ENCODE peak calls at places on chromosomes 1 and 21, in four cellular contexts. X is fibroblast of the aortic adventitia, A is progenitor cell of endocrine pancreas, H is heart right ventricle. P is an unnamed sample.

GRCh38 chr1:50447961-50448360 is 24.7 kb upstream of the DMRTA2 start:
- DNase-seq in H (no peak), A (no peak), X (no peak), P (no peak)

GRCh38 chr1:66335859-66336640 is 197.9 kb upstream of the SGIP1 start:
- DNase-seq in A (no peak), X (peak), H (peak), P (no peak)

GRCh38 chr1:31704261-31705079 is 653 bp upstream of the COL16A1 start:
- DNase-seq in H (no peak), X (peak), A (no peak), P (no peak)

GRCh38 chr1:193625255-193625654 is 438.8 kb upstream of the B3GALT2 start:
- DNase-seq in X (no peak), H (no peak), A (no peak), P (no peak)

GRCh38 chr1:116694524-116694923 is 27.0 kb upstream of the IGSF3 start:
- DNase-seq in A (no peak), H (no peak), X (peak), P (no peak)

GRCh38 chr1:232372431-232373225 is 257.3 kb downstream of the SIPA1L2 start:
- DNase-seq in H (no peak), A (no peak), X (no peak), P (no peak)

GRCh38 chr1:183304466-183305122 is 113.6 kb downstream of the NMNAT2 start:
- DNase-seq in A (no peak), H (peak), X (no peak), P (no peak)

GRCh38 chr1:40045182-40045581 is 4.7 kb downstream of the CAP1 start:
- DNase-seq in H (no peak), X (no peak), A (no peak), P (no peak)

GRCh38 chr1:38285807-38286530 is 239.4 kb upstream of the POU3F1 start:
- DNase-seq in A (no peak), H (no peak), X (no peak), P (peak)

GRCh38 chr1:12657060-12657866 is 13.4 kb downstream of the AADACL4 start:
- DNase-seq in H (no peak), X (no peak), A (no peak), P (no peak)

GRCh38 chr1:246041360-246041759 is 465.7 kb downstream of the SMYD3 start:
- DNase-seq in A (no peak), H (no peak), X (no peak), P (no peak)

GRCh38 chr1:203147376-203147775 is 19.9 kb downstream of the ADORA1 start:
- DNase-seq in A (no peak), X (no peak), H (no peak), P (no peak)

GRCh38 chr1:85494074-85494956 is 29.4 kb upstream of the DDAH1 start:
- DNase-seq in H (no peak), X (no peak), A (no peak), P (no peak)

GRCh38 chr1:243742814-243743213 is 107.2 kb downstream of the AKT3 start:
- DNase-seq in H (no peak), A (no peak), X (peak), P (no peak)

GRCh38 chr1:67632356-67632755 is 52.6 kb upstream of the GADD45A start:
- DNase-seq in A (no peak), H (no peak), X (no peak), P (no peak)

GRCh38 chr1:88016947-88017346 is 667.1 kb upstream of the PKN2 start:
- DNase-seq in H (no peak), A (no peak), X (peak), P (no peak)

GRCh38 chr1:206953126-206953525 is 6.9 kb upstream of the PIGR start:
- DNase-seq in A (no peak), X (no peak), H (no peak), P (no peak)

GRCh38 chr1:109642610-109643009 is 13.3 kb upstream of the GSTM4 start:
- DNase-seq in A (no peak), H (no peak), X (no peak), P (no peak)

GRCh38 chr1:187840557-187840956 is 1011.8 kb downstream of the PLA2G4A start:
- DNase-seq in A (no peak), H (no peak), X (peak), P (no peak)

GRCh38 chr21:41663805-41664788 is 102.8 kb downstream of the RIPK4 start:
- DNase-seq in A (no peak), X (no peak), H (no peak), P (no peak)

GRCh38 chr1:18736958-18737357 is 106.3 kb downstream of the PAX7 start:
- DNase-seq in H (no peak), X (no peak), A (no peak), P (no peak)

GRCh38 chr1:221765527-221765926 is 23.6 kb upstream of the DUSP10 start:
- DNase-seq in A (no peak), X (no peak), H (no peak), P (no peak)

GRCh38 chr1:78045850-78046778 is at the start of gene GIPC2:
- DNase-seq in A (peak), H (peak), X (no peak), P (peak)

GRCh38 chr1:53754484-53755312 is 15.7 kb upstream of the GLIS1 start:
- DNase-seq in X (peak), H (peak), A (no peak), P (no peak)

DNA sequence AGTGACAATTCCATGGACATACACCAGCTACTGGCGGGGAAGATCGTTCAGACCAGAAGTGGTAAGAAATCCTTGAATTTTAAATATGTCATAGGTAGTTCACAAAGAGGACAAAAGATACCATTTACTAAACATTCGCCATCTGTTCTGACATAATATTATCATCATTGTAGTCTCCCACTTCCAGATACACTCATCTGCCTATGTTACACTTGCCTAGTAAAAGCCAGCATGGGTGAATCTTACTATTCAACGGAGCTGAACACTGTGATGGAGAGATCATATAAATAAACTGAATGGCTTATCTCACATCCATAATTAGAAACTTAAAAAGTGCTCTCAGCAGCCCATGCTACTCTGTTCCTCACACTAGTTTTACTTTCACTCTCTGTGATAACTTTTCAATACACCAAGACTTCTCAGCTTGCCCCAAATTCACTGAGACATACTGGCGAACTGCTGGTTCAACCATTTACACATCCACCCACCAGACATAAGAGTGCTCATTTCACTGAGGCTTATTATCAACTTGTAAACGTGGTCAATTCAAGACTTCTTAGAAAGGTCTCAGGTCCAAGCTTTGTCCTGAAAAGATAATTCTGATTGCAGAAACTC is 463 bp upstream of the PRRC2C start:
- DNase-seq in H (no peak), A (no peak), X (no peak), P (no peak)
- TF ChIP-seq CTCF in H (no peak), A (no peak), X (no peak), P (peak)

GRCh38 chr1:7516341-7516740 is 254.8 kb upstream of the VAMP3 start:
- DNase-seq in X (no peak), H (peak), A (no peak), P (no peak)
- TF ChIP-seq CTCF in X (no peak), H (peak), A (no peak), P (no peak)

GRCh38 chr1:111789666-111790316 is 34.1 kb downstream of the DDX20 start:
- DNase-seq in X (peak), A (no peak), H (no peak), P (no peak)
- TF ChIP-seq CTCF in X (no peak), A (no peak), H (no peak), P (no peak)

GRCh38 chr1:178278135-178278534 is 184.2 kb downstream of the RASAL2 start:
- DNase-seq in A (no peak), X (peak), H (no peak), P (no peak)

GRCh38 chr1:178284059-178284458 is 190.2 kb downstream of the RASAL2 start:
- DNase-seq in X (no peak), A (no peak), H (no peak), P (no peak)

GRCh38 chr1:178279287-178279686 is 185.4 kb downstream of the RASAL2 start:
- DNase-seq in X (no peak), A (no peak), H (no peak), P (no peak)

GRCh38 chr1:178283409-178283808 is 189.5 kb downstream of the RASAL2 start:
- DNase-seq in H (no peak), A (no peak), X (no peak), P (no peak)

DNA sequence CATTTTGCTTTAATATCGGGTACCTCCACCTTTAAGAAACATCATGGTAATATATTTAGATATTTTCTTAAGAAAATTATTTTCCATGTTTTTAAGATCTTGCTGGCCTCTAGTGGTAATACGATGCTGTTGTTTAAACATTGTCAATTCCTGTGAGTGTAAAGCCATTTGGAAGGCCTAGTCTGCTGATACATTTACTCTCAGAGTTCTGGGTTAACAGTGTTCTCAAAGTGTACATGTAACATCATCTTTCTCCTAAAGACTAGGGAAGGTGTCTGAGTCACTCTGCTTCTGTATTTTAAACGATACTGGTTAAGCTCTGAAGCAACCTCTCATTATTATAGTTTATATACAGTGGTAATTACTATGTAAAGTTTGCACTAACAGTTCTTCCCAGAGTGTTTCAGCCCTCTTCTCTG is 189.1 kb downstream of the RASAL2 start:
- DNase-seq in H (no peak), A (no peak), X (peak), P (no peak)
- TF ChIP-seq CTCF in H (peak), A (peak), X (peak), P (peak)

P was measured in mesothelial cell of epicardium.